ENCODE peak calls at places on chromosomes 5 and 9, in eight cellular contexts. R is LoVo; K is H4; C is stimulated activated CD8-positive, alpha-beta memory T cell treated with anti-CD3 and anti-CD28 coated beads, Interleukin-15, amount 100 ng/mL, for 24 hours; Y is T-helper 2 cell; V is HTR-8/SVneo; F is fibroblast of villous mesenchyme; Q is effector memory CD4-positive, alpha-beta T cell. N is an unnamed sample.

GRCh38 chr5:151660616-151661015 is 26.1 kb downstream of the SPARC start:
- DNase-seq in R (no peak), K (no peak), C (no peak), Y (no peak), V (no peak), F (peak), Q (no peak), N (no peak)

GRCh38 chr5:380701-381309 is 59.3 kb downstream of the AHRR start:
- DNase-seq in R (no peak), K (no peak), C (no peak), Y (no peak), V (no peak), F (no peak), Q (no peak), N (no peak)

GRCh38 chr5:73883646-73884045 is 257.6 kb downstream of the ARHGEF28 start:
- DNase-seq in R (no peak), K (no peak), C (no peak), Y (no peak), V (no peak), F (peak), Q (no peak), N (no peak)

GRCh38 chr9:123551636-123552203 is 195.7 kb downstream of the CRB2 start:
- DNase-seq in R (no peak), K (no peak), C (no peak), Y (no peak), V (no peak), F (no peak), Q (no peak), N (no peak)

GRCh38 chr9:36149197-36149596 is 12.7 kb downstream of the GLIPR2 start:
- DNase-seq in R (no peak), K (peak), C (no peak), Y (no peak), V (no peak), F (peak), Q (no peak), N (no peak)

GRCh38 chr5:67166460-67166871 is 30.1 kb downstream of the CD180 start:
- DNase-seq in R (no peak), K (no peak), C (peak), Y (peak), V (no peak), F (no peak), Q (peak), N (peak)

GRCh38 chr5:61525573-61526142 is 193.6 kb downstream of the ZSWIM6 start:
- DNase-seq in R (no peak), K (no peak), C (no peak), Y (no peak), V (no peak), F (no peak), Q (no peak), N (no peak)

GRCh38 chr5:33205727-33206410 is 234.9 kb upstream of the TARS1 start:
- DNase-seq in R (no peak), K (no peak), C (no peak), Y (no peak), V (no peak), F (no peak), Q (no peak), N (no peak)

GRCh38 chr9:105127863-105128220 is 116.6 kb upstream of the SLC44A1 start:
- DNase-seq in R (no peak), K (peak), C (no peak), Y (peak), V (peak), F (peak), Q (peak), N (peak)

GRCh38 chr5:38555354-38556114 is 912 bp downstream of the LIFR start:
- DNase-seq in R (no peak), K (no peak), C (no peak), Y (no peak), V (peak), F (no peak), Q (no peak), N (no peak)

GRCh38 chr5:65037845-65038815 is 269.4 kb downstream of the CWC27 start:
- DNase-seq in R (peak), K (peak), C (no peak), Y (peak), V (peak), F (no peak), Q (peak), N (no peak)

GRCh38 chr5:66582499-66582898 is 13.7 kb upstream of the MAST4 start:
- DNase-seq in R (no peak), K (no peak), C (no peak), Y (no peak), V (peak), F (no peak), Q (no peak), N (no peak)

GRCh38 chr5:100841358-100842076 is 61.6 kb downstream of the ST8SIA4 start:
- DNase-seq in R (no peak), K (no peak), C (no peak), Y (peak), V (no peak), F (no peak), Q (no peak), N (no peak)

N was measured in activated T-helper 9 cell treated with anti-CD3 and anti-CD28 coated beads, Interleukin-2, amount 50 U/mL, for 16 hours.